ENCODE peak calls at places on chromosomes 16 and 17, in four cellular contexts. D is IMR-90, Q is A549, L is Peyer's patch. A is an unnamed sample.

GRCh38 chr17:42414782-42415409 is 8.2 kb downstream of the CAVIN1 start:
- DNase-seq in D (no peak), L (peak; percentile 69), Q (no peak), A (no peak)

GRCh38 chr17:69466905-69467630 is 52.6 kb downstream of the MAP2K6 start:
- DNase-seq in Q (no peak), D (peak; percentile 62), L (no peak), A (no peak)

GRCh38 chr17:44069974-44070454 is 521 bp upstream of the G6PC3 start:
- DNase-seq in Q (peak; percentile 66), D (no peak), L (no peak), A (peak; percentile 54)

GRCh38 chr17:62966426-62967110 is 533 bp downstream of the TANC2 start:
- DNase-seq in D (peak; percentile 18), L (no peak), Q (peak; percentile 54), A (peak; percentile 40)

GRCh38 chr17:82752371-82753200 is 721 bp downstream of the TBCD start:
- DNase-seq in L (no peak), D (no peak), Q (peak; percentile 59), A (peak; percentile 77)

GRCh38 chr17:72219136-72219823 is 98.5 kb downstream of the SOX9 start:
- DNase-seq in L (no peak), D (no peak), Q (no peak), A (no peak)

GRCh38 chr16:8877894-8878522 is 4.1 kb upstream of the LITAFD start:
- DNase-seq in L (no peak), Q (no peak), D (no peak), A (no peak)

GRCh38 chr17:30869005-30869404 is 37.0 kb downstream of the TEFM start:
- DNase-seq in D (no peak), Q (no peak), L (no peak), A (no peak)

GRCh38 chr17:82613283-82614094 is 34.8 kb downstream of the WDR45B start:
- DNase-seq in Q (no peak), D (no peak), L (no peak), A (no peak)

GRCh38 chr16:80300876-80301275 is 239.9 kb upstream of the DYNLRB2 start:
- DNase-seq in D (peak; percentile 59), L (no peak), Q (no peak), A (no peak)

GRCh38 chr17:60390881-60391418 is 983 bp downstream of the USP32 start:
- DNase-seq in Q (peak; percentile 25), L (peak; percentile 56), D (peak; percentile 33), A (peak; percentile 84)

GRCh38 chr17:4448197-4448980 is 14.6 kb downstream of the SPNS3 start:
- DNase-seq in D (no peak), Q (no peak), L (no peak), A (no peak)

GRCh38 chr17:17993852-17994251 is 21.2 kb downstream of the DRC3 start:
- DNase-seq in D (no peak), L (no peak), Q (no peak), A (no peak)

GRCh38 chr16:89787365-89787805 is 29.1 kb downstream of the FANCA start:
- DNase-seq in D (no peak), Q (no peak), L (no peak), A (no peak)

GRCh38 chr16:89786474-89787364 is 29.7 kb downstream of the FANCA start:
- DNase-seq in L (no peak), Q (no peak), D (no peak), A (peak; percentile 71)

GRCh38 chr16:89782489-89782888 is 34.0 kb downstream of the FANCA start:
- DNase-seq in L (no peak), Q (no peak), D (no peak), A (no peak)

GRCh38 chr16:89785523-89786155 is 30.8 kb downstream of the FANCA start:
- DNase-seq in L (peak; percentile 80), D (no peak), Q (no peak), A (no peak)

GRCh38 chr16:89784409-89784808 is 32.0 kb downstream of the FANCA start:
- DNase-seq in D (no peak), L (no peak), Q (no peak), A (no peak)
- TF ChIP-seq POLR2A in D (no peak), L (no peak), Q (no peak), A (no peak)

DNA sequence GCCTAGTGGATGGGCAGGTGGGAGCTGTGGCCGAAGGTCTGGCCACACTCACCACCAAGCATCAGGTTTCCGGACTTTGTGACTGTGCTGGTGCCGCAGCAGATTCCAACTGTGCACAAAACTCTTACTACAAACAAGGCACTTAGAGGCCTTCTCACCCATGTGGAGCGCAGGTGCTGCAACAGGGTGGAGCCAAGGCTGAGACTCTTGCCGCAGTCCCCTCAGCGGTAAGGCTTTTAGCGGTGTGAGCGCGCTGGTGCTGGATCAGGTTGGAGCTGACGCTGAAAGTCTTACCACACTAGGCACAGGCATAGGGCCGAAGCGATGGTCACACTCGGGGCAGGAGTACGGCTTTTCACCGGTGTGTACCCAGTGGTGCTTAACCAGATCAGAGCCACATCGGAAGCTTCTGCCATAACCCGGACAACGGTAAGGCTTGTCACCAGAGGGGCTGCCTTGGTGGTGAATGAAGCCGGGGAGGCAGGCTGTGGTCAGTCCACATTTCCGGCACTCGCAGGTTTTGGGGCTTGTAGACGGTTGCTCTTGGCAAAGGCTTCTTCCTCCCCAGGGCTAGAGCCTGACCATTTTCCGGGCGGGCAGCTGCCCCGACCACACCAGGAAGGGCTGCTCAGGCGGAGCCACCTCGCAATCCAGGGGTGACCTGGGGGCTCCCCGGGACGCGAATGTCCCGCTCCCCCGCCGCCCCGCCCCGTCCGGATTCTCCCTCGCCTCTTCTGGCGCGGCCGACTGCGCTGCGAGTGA is 1.0 kb upstream of the ARMC5 start:
- DNase-seq in L (peak; percentile 82), D (peak; percentile 45), Q (peak; percentile 41), A (no peak)
- TF ChIP-seq POLR2A in L (peak; percentile 10), D (no peak), Q (peak; percentile 10), A (peak; percentile 39)

GRCh38 chr17:29622337-29623282 is at the start of gene CORO6:
- DNase-seq in L (peak; percentile 70), D (peak; percentile 23), Q (peak; percentile 75), A (peak; percentile 63)
- TF ChIP-seq POLR2A in L (no peak), D (no peak), Q (peak; percentile 39), A (no peak)

DNA sequence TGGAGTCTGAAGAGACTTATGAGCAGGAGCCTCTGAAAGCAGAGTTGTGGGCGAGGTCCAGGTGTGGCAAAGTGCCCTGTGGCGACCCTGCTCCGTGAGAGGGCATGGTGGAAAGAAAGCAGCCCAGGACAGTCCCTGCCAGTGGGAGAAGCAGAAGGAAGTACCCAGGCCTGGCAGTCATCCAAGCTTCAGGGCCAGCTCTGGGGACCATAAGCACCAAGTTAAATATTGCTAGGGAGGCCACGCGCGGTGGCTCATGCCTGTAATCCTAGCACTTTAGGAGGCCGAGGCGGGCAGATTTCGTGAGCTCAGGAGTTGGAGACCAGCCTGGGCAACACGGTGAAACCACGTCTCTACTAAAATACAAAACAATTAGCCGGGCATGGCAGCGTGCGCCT is 4.9 kb upstream of the ASGR1 start:
- DNase-seq in D (no peak), Q (no peak), L (peak; percentile 71), A (no peak)
- TF ChIP-seq POLR2A in D (no peak), Q (no peak), L (no peak), A (no peak)

DNA sequence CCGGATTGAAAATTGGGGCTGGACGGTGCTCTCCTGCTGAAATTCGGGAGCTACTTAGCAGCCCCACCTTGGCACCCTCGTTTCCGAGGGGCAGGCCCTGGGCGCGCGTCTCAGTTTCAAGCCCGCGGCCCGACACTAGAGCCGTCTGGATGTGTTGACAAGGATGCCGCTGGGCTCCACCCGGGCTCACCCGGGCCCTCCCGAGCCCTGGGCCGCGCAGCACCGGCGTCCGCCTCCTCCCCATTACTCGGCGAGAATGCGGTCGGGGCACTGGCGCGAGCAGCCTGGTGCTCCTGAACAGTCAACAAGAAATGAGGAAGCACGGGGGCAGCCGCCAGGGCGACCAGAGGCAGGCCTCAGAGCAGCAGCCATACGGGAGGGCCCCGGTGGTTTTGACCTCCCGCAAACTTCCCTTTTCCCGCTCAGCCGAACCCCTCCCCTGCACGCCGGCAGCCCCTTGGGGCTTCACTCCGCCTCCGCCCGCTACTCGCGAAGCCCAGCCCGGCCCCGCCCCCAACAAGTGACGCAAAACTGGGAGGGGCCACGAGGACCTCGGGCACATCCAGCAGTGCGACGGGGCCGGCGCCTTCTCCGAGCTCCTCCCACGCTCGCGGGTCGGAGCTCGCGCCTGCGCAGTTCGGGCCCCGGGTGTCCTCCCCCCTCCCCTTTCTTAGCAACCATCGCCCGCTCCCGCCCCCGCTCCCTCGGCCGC is 447 bp upstream of the SEC14L1 start:
- DNase-seq in Q (peak; percentile 91), L (peak; percentile 100), D (peak; percentile 96), A (peak; percentile 100)
- TF ChIP-seq POLR2A in Q (peak; percentile 88), L (peak; percentile 95), D (peak; percentile 84), A (peak; percentile 98)

DNA sequence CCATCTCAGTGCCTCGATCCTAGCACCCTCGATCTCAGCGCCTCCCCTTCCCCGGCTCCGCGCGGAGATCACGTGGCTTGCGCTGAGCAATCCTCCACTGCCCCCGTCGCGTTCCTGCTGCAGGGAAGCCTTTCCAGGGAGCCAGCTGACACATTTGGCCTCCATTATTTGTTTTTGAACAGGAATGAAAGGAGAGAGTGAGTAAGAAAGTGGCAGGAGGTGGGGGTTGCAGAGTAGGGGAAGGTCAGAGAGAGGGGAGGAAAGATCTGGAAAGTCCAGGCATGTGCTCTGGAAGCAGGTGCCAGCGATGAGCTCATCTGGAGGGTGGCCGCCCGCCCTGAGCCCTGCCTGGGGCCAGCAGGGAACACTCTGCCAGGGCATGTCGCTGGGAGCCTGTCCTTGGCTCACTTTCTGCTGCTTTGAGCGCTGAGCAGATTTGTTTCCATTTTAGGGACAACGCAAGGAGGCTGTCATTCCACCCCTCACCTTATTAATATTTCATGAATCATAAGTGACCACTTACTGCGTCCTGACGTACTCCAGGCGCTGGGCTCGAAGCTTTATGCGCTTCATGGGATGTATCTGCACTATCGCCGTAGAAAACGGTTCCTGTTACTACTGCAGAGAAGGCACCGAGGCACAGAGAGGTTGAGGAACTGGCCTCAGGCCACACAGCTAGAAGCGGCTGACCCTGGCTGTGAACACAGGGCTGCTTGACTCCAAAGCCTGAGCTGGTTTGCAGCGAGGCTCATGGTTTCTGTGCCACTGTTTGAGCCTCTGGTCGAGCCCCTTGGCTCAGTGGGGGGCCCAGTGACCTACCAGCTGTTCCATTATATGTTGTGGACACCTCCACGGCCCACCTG is 283.1 kb downstream of the SEC14L1 start:
- DNase-seq in Q (no peak), L (peak; percentile 77), D (peak; percentile 98), A (no peak)
- TF ChIP-seq POLR2A in Q (no peak), L (no peak), D (peak; percentile 53), A (no peak)

A was measured in erythroblast.